ENCODE peak calls at places on chromosomes 2 and 18, in four cellular contexts. S is cardiac fibroblast; Q is stimulated activated naive CD8-positive, alpha-beta T cell treated with anti-CD3 and anti-CD28 coated beads, Interleukin-15, amount 100 ng/mL, for 72 hours; N is psoas muscle. H is an unnamed sample.

GRCh38 chr18:31325051-31325450 is 7.1 kb downstream of the DSG1 start:
- DNase-seq in N (no peak), Q (no peak), S (peak), H (peak)

GRCh38 chr18:10050956-10051355 is 137.1 kb downstream of the VAPA start:
- DNase-seq in S (no peak), Q (no peak), N (no peak), H (no peak)

GRCh38 chr2:70525032-70525431 is 28.6 kb downstream of the TGFA start:
- DNase-seq in Q (no peak), N (no peak), S (no peak), H (peak)

GRCh38 chr2:117820444-117820843 is 6.0 kb downstream of the DDX18 start:
- DNase-seq in N (no peak), S (no peak), Q (peak), H (no peak)

GRCh38 chr2:99183025-99183424 is 2.0 kb downstream of the MRPL30 start:
- DNase-seq in S (no peak), Q (no peak), N (no peak), H (no peak)

GRCh38 chr2:106953236-106953635 is 67.3 kb upstream of the ST6GAL2 start:
- DNase-seq in N (no peak), S (no peak), Q (no peak), H (no peak)

GRCh38 chr2:15929861-15930260 is 10.5 kb upstream of the MYCN start:
- DNase-seq in Q (no peak), S (no peak), N (no peak), H (no peak)

GRCh38 chr2:114450639-114451038 is 8.2 kb downstream of the DPP10 start:
- DNase-seq in N (no peak), Q (no peak), S (no peak), H (no peak)

GRCh38 chr2:126863336-126864015 is 35.2 kb upstream of the TEX51 start:
- DNase-seq in N (no peak), S (no peak), Q (no peak), H (no peak)

GRCh38 chr18:35478520-35479435 is 19.0 kb downstream of the INO80C start:
- DNase-seq in S (peak), N (no peak), Q (peak), H (peak)

GRCh38 chr2:239834143-239834542 is 191.0 kb downstream of the NDUFA10 start:
- DNase-seq in Q (no peak), S (no peak), N (peak), H (no peak)

GRCh38 chr2:135257383-135258090 is 205.4 kb downstream of the RAB3GAP1 start:
- DNase-seq in S (no peak), N (no peak), Q (no peak), H (no peak)

GRCh38 chr18:59388180-59388579 is 29.1 kb upstream of the LMAN1 start:
- DNase-seq in S (no peak), N (no peak), Q (no peak), H (no peak)

GRCh38 chr2:219155054-219155644 is 5.5 kb downstream of the NHEJ1 start:
- DNase-seq in N (no peak), S (peak), Q (peak), H (peak)

GRCh38 chr18:6652098-6652497 is 77.4 kb upstream of the ARHGAP28 start:
- DNase-seq in N (no peak), S (no peak), Q (no peak), H (no peak)

GRCh38 chr2:7057865-7058400 is 140.7 kb downstream of the RNF144A start:
- DNase-seq in S (no peak), N (no peak), Q (no peak), H (no peak)

GRCh38 chr2:240914645-240915525 is 8.7 kb downstream of the CROCC2 start:
- DNase-seq in S (no peak), Q (no peak), N (peak), H (no peak)

GRCh38 chr2:237996041-237996593 is 29.3 kb downstream of the UBE2F start:
- DNase-seq in S (peak), Q (no peak), N (no peak), H (peak)

GRCh38 chr2:42796427-42797248 is 4.3 kb upstream of the HAAO start:
- DNase-seq in S (no peak), N (no peak), Q (no peak), H (no peak)

GRCh38 chr2:149145314-149146295 is 107.1 kb downstream of the LYPD6B start:
- DNase-seq in Q (no peak), S (no peak), N (no peak), H (no peak)

GRCh38 chr2:230429513-230429912 is 13.5 kb downstream of the SP100 start:
- DNase-seq in N (no peak), Q (no peak), S (no peak), H (no peak)

GRCh38 chr2:85926931-85927527 is 38.2 kb upstream of the ST3GAL5 start:
- DNase-seq in N (no peak), S (peak), Q (no peak), H (no peak)

GRCh38 chr2:121155502-121156056 is 129.4 kb downstream of the TFCP2L1 start:
- DNase-seq in Q (no peak), S (no peak), N (no peak), H (no peak)

GRCh38 chr2:65789923-65790675 is 357.7 kb upstream of the SPRED2 start:
- DNase-seq in N (no peak), Q (no peak), S (no peak), H (no peak)

GRCh38 chr2:100266126-100266525 is 56.2 kb downstream of the LONRF2 start:
- DNase-seq in N (no peak), S (no peak), Q (no peak), H (no peak)

GRCh38 chr18:79964330-79965118 is at the start of gene HSBP1L1:
- DNase-seq in S (peak), Q (peak), N (peak), H (no peak)

GRCh38 chr2:106269591-106270291 is 75.6 kb upstream of the UXS1 start:
- DNase-seq in Q (peak), N (peak), S (no peak), H (no peak)

H was measured in A172.